ENCODE peak calls at places on chromosome 1, in six cellular contexts. D is OCI-M1; Y is effector memory CD8-positive, alpha-beta T cell; K is left colon; N is stimulated activated CD8-positive, alpha-beta memory T cell treated with anti-CD3 and anti-CD28 coated beads, Interleukin-7, amount 100 ng/mL, for 1 hour; O is aorta. Z is an unnamed sample.

GRCh38 chr1:6261615-6261995 is 707 bp upstream of the GPR153 start:
- DNase-seq in D (no peak), Y (no peak), K (no peak), N (no peak), O (no peak), Z (no peak)

GRCh38 chr1:162319510-162320160 is 57.0 kb downstream of the SPATA46 start:
- DNase-seq in D (no peak), Y (no peak), K (no peak), N (no peak), O (no peak), Z (no peak)

GRCh38 chr1:185536165-185536920 is 197.8 kb upstream of the HMCN1 start:
- DNase-seq in D (no peak), Y (no peak), K (no peak), N (no peak), O (no peak), Z (no peak)

GRCh38 chr1:115069186-115069585 is 20.1 kb downstream of the TSPAN2 start:
- DNase-seq in D (no peak), Y (no peak), K (no peak), N (no peak), O (peak), Z (no peak)

GRCh38 chr1:94729287-94729686 is 90.9 kb upstream of the SLC44A3 start:
- DNase-seq in D (no peak), Y (no peak), K (no peak), N (no peak), O (no peak), Z (no peak)

GRCh38 chr1:239587066-239587465 is 200.7 kb downstream of the CHRM3 start:
- DNase-seq in D (peak), Y (peak), K (no peak), N (peak), O (peak), Z (peak)

GRCh38 chr1:56557746-56558145 is 21.6 kb downstream of the PLPP3 start:
- DNase-seq in D (no peak), Y (no peak), K (no peak), N (no peak), O (no peak), Z (peak)

GRCh38 chr1:25504706-25505560 is 38.5 kb upstream of the LDLRAP1 start:
- DNase-seq in D (no peak), Y (no peak), K (no peak), N (no peak), O (no peak), Z (peak)

GRCh38 chr1:86245566-86246190 is 89.1 kb upstream of the COL24A1 start:
- DNase-seq in D (no peak), Y (no peak), K (no peak), N (no peak), O (no peak), Z (no peak)

GRCh38 chr1:161439280-161440232 is 65.7 kb upstream of the FCGR2A start:
- DNase-seq in D (no peak), Y (no peak), K (peak), N (no peak), O (peak), Z (peak)

GRCh38 chr1:15676688-15677661 is 7.1 kb upstream of the PLEKHM2 start:
- DNase-seq in D (peak), Y (no peak), K (no peak), N (no peak), O (no peak), Z (no peak)

GRCh38 chr1:172826096-172826741 is 167.3 kb downstream of the FASLG start:
- DNase-seq in D (peak), Y (no peak), K (no peak), N (no peak), O (no peak), Z (peak)

GRCh38 chr1:212161231-212161781 is 123.9 kb upstream of the PPP2R5A start:
- DNase-seq in D (peak), Y (no peak), K (no peak), N (no peak), O (no peak), Z (peak)

GRCh38 chr1:234315588-234315987 is 57.7 kb upstream of the COA6 start:
- DNase-seq in D (no peak), Y (no peak), K (no peak), N (no peak), O (no peak), Z (no peak)

GRCh38 chr1:218620956-218621355 is 275.8 kb downstream of the TGFB2 start:
- DNase-seq in D (no peak), Y (no peak), K (no peak), N (no peak), O (no peak), Z (no peak)

GRCh38 chr1:231421616-231421970 is 494 bp downstream of the EGLN1 start:
- DNase-seq in D (peak), Y (peak), K (peak), N (peak), O (peak), Z (no peak)

GRCh38 chr1:156704930-156705320 is 458 bp downstream of the CRABP2 start:
- DNase-seq in D (no peak), Y (no peak), K (peak), N (no peak), O (peak), Z (peak)

GRCh38 chr1:85911742-85912141 is 203.5 kb upstream of the ZNHIT6 start:
- DNase-seq in D (peak), Y (no peak), K (no peak), N (no peak), O (no peak), Z (no peak)

GRCh38 chr1:38053416-38054091 is 7.0 kb upstream of the POU3F1 start:
- DNase-seq in D (no peak), Y (no peak), K (no peak), N (no peak), O (no peak), Z (no peak)

Z was measured in NB4.